ENCODE peak calls at places on chromosomes 3 and 15, in four cellular contexts. H is A549, V is stomach, G is ovary. B is an unnamed sample.

GRCh38 chr15:73078722-73079121 is 26.5 kb downstream of the NEO1 start:
- DNase-seq in H (no peak), V (peak), G (no peak), B (no peak)

GRCh38 chr3:64048631-64049061 is 25.4 kb upstream of the PSMD6 start:
- DNase-seq in H (no peak), V (no peak), G (no peak), B (no peak)

GRCh38 chr15:101137312-101137940 is 114.4 kb downstream of the CHSY1 start:
- DNase-seq in H (no peak), V (no peak), G (no peak), B (no peak)

GRCh38 chr3:45211466-45212094 is 14.5 kb downstream of the TMEM158 start:
- DNase-seq in H (no peak), V (no peak), G (peak), B (peak)

GRCh38 chr3:119530418-119530817 is 29.0 kb downstream of the CD80 start:
- DNase-seq in H (no peak), V (no peak), G (no peak), B (no peak)

GRCh38 chr3:63961891-63962290 is 49.7 kb upstream of the SCAANT1 start:
- DNase-seq in H (peak), V (no peak), G (no peak), B (no peak)

GRCh38 chr15:95326689-95327525 is 1003.6 kb upstream of the NR2F2 start:
- DNase-seq in H (no peak), V (no peak), G (peak), B (peak)

GRCh38 chr3:164419220-164419619 is 659.1 kb downstream of the SI start:
- DNase-seq in H (no peak), V (no peak), G (no peak), B (no peak)

GRCh38 chr3:71339049-71339448 is 244.5 kb downstream of the FOXP1 start:
- DNase-seq in H (no peak), V (no peak), G (no peak), B (no peak)
- TF ChIP-seq EP300 in H (no peak), V (no peak), G (no peak), B (no peak)

GRCh38 chr3:39127296-39127906 is 19.9 kb downstream of the TTC21A start:
- DNase-seq in H (no peak), V (no peak), G (no peak), B (peak)

GRCh38 chr3:39124876-39125836 is 17.7 kb downstream of the TTC21A start:
- DNase-seq in H (no peak), V (peak), G (no peak), B (peak)

GRCh38 chr3:39127907-39128303 is 20.4 kb downstream of the TTC21A start:
- DNase-seq in H (no peak), V (no peak), G (no peak), B (no peak)

GRCh38 chr3:39126532-39127071 is 19.1 kb downstream of the TTC21A start:
- DNase-seq in H (no peak), V (no peak), G (no peak), B (peak)

GRCh38 chr3:39125837-39126500 is 18.5 kb downstream of the TTC21A start:
- DNase-seq in H (no peak), V (no peak), G (no peak), B (peak)
- TF ChIP-seq EP300 in H (no peak), V (no peak), G (no peak), B (no peak)

GRCh38 chr3:23944861-23945652 is at the start of gene NR1D2:
- DNase-seq in H (peak), V (peak), G (peak), B (peak)

GRCh38 chr3:23945653-23945902 is 492 bp downstream of the NR1D2 start:
- DNase-seq in H (no peak), V (no peak), G (no peak), B (no peak)

GRCh38 chr3:23948761-23949160 is 3.7 kb downstream of the NR1D2 start:
- DNase-seq in H (no peak), V (no peak), G (no peak), B (no peak)

GRCh38 chr3:23944007-23944760 is 902 bp upstream of the NR1D2 start:
- DNase-seq in H (no peak), V (no peak), G (no peak), B (no peak)

DNA sequence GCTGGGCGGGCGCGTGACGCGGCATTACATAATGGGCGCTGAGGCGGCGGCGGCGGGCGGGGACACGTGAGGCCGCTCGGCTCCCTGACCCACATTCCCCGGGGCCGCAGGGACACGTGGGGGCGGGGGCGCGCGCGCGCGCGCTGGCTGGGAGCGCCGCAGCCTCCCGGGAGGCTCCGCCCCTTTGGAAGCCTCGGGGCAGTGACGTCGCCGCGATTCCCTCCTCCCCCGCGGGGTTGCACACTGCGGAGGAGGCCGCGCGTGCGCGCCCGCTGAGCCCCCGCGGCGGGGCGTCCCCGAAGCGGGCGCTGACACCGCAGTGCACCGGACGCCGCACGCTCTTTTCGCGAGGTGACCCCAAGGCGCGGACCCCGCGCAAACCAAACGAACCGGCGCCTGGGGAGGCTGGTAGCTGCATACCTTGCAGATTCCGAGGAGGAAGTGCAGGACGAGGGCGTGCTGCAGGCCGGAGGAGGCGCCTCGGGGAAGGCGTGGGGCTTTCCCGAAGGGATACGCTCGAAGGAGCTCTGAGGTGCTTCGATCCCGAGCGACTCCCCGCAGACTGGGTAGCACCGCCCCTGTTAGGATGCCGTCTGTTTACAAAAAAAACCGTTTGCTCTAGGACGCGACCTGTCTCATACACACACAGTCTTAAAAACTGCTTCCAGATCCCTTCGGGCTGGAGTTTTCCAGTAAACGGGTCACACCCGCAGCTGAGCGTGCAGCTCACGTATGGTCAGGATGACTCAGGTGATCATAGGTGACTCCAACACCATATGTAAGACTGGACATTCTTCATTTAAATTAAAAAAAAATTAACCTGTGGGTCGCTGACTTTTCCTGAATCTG is 1.0 kb downstream of the NR1D2 start:
- DNase-seq in H (peak), V (peak), G (peak), B (peak)
- TF ChIP-seq EP300 in H (no peak), V (no peak), G (peak), B (peak)

DNA sequence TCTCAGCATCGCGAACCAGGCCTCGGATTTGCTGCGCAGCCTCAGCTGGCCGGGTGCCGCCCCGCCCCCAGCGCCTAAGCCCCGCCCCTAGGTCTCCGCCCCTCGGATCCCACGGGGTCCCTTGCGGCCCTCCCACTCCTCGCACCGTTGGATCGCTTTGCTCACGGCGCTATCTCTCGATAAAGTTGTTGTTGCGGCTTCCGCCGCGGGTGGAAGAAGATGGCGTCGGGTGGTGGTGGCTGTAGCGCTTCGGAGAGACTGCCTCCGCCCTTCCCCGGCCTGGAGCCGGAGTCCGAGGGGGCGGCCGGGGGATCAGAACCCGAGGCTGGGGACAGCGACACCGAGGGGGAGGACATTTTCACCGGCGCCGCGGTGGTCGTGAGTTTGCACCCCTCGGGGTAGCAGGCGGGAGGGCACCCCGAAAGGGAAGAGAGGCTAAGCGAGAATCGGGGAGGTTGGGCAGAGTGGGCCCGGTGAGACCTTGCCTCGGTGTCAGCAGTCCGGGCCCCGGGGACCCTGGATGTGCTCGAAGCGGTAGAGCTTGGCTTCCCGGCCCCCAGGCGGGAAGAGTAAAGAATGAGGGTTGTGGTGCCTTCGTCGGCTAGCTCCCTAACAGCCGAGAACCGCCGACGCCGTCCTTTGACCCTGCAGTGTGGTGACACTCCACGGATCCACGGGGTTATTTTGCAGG is at the start of gene SNX1:
- DNase-seq in H (peak), V (peak), G (peak), B (peak)
- TF ChIP-seq EP300 in H (no peak), V (no peak), G (no peak), B (no peak)

DNA sequence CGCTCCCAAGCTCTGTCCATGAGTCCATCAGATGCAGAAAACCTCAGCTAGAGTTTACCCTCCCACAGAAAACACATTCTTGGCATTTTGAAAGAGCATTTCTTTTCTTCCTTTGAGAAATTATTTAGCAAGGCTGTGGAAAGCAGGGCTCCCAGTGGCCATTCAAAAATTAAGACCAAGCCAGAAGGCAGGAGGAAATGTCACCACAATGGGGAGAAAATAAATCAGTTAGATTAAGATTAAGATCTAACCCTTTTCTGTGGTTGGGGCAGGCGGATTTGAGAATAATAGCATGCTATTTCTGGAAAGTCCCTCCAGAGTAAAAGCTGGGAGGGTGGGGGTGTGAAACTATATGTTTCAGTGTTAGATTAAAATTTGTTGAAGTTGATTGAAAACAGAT is 20.2 kb downstream of the LRIG1 start:
- DNase-seq in H (no peak), V (no peak), G (no peak), B (no peak)
- TF ChIP-seq EP300 in H (no peak), V (no peak), G (no peak), B (no peak)

GRCh38 chr3:17221529-17221928 is 336.8 kb downstream of the PLCL2 start:
- DNase-seq in H (no peak), V (no peak), G (no peak), B (no peak)

GRCh38 chr3:17231537-17232261 is 346.9 kb downstream of the PLCL2 start:
- DNase-seq in H (no peak), V (no peak), G (no peak), B (no peak)

GRCh38 chr3:17232442-17232841 is 347.7 kb downstream of the PLCL2 start:
- DNase-seq in H (no peak), V (no peak), G (no peak), B (no peak)

GRCh38 chr3:17233398-17233800 is 348.6 kb downstream of the PLCL2 start:
- DNase-seq in H (peak), V (no peak), G (no peak), B (no peak)

GRCh38 chr3:17227472-17227871 is 342.7 kb downstream of the PLCL2 start:
- DNase-seq in H (no peak), V (no peak), G (no peak), B (no peak)
- TF ChIP-seq EP300 in H (no peak), V (no peak), G (no peak), B (no peak)

DNA sequence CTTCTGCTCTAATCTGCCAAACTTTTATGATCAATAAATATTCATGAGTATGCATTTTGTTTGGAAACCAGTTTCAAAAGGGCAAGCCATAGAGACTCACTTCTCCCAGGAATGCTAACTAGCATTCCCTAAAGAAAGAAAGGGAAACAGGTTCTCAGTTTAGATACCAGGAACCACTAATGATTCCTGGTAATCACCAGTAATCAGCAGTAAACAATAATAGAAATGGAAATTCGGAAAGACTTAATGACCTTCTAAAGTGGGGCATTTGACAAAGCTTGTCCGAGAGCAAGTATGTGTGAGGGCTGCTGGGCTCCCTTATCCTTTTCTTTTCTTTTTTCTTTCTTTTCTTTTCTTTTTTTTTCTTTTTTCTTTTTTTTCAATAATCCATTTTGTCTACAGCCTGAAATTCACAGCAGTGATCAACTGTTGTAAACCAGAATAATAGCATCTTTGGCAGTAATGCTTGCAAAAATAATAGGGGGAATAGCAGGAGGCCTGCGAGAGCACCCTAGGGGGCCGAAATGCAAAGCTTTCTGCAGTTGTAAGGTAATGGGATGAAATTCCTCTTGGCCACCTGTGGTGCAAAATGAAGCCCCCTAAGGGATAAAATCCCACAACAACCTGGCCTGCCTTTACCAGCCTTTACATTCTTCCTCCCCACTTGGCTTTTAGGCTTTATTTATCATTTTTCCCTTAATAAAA is 253.2 kb downstream of the ZPLD1 start:
- DNase-seq in H (no peak), V (no peak), G (no peak), B (no peak)
- TF ChIP-seq EP300 in H (no peak), V (no peak), G (no peak), B (no peak)

GRCh38 chr3:16686679-16687078 is 81.5 kb upstream of the DAZL start:
- DNase-seq in H (no peak), V (no peak), G (no peak), B (no peak)
- TF ChIP-seq EP300 in H (no peak), V (no peak), G (no peak), B (no peak)

DNA sequence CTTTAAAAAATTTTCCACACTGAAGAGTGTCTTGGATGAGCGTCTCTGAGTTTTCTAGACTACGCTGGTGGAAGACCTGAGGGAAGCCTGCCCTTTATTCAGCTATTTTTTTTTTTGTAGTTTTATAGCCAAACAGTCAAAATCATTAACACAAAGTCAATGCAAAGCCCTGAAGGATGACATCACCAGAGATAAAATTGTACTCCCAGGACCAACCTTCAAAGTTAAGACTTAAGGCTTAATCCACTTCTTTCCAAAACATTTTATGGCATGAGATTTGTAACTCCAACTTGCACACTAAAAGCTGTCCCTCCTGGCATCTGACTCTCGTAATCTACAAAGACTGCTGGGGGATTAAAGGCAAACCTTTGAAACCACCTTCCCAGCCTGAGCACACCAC is 263.4 kb upstream of the LYSMD4 start:
- DNase-seq in H (no peak), V (no peak), G (no peak), B (no peak)
- TF ChIP-seq EP300 in H (no peak), V (no peak), G (no peak), B (no peak)

B was measured in sigmoid colon.